ENCODE peak calls at places on chromosome 15, in seven cellular contexts. K is activated CD4-positive, CD25-positive, alpha-beta regulatory T cell; U is fibroblast of mammary gland; F is HTR-8/SVneo; V is T-helper 9 cell; R is ELF-1; H is stomach. B is an unnamed sample.

GRCh38 chr15:101049282-101049681 is 130.1 kb downstream of the LRRK1 start:
- DNase-seq in K (no peak), F (no peak), R (no peak), H (peak; percentile 7), U (no peak), V (no peak), B (no peak)

GRCh38 chr15:98647026-98647773 is 1.1 kb upstream of the IGF1R start:
- DNase-seq in V (peak; percentile 37), R (peak; percentile 77), U (peak; percentile 60), F (peak; percentile 56), K (peak; percentile 49), H (peak; percentile 66), B (peak; percentile 27)

GRCh38 chr15:78638658-78639314 is 2.2 kb downstream of the CHRNB4 start:
- DNase-seq in U (peak; percentile 38), R (peak; percentile 85), H (peak; percentile 46), F (peak; percentile 69), K (no peak), V (peak; percentile 18), B (no peak)

GRCh38 chr15:40787991-40788390 is 18.2 kb downstream of the C15orf62 start:
- DNase-seq in U (no peak), K (no peak), H (no peak), R (no peak), F (no peak), V (no peak), B (no peak)

GRCh38 chr15:74816624-74817369 is 4.2 kb downstream of the LMAN1L start:
- DNase-seq in H (no peak), U (no peak), F (no peak), K (no peak), V (no peak), R (no peak), B (no peak)

GRCh38 chr15:74482661-74483060 is 21.7 kb upstream of the UBL7 start:
- DNase-seq in H (no peak), K (no peak), F (no peak), U (no peak), R (peak; percentile 42), V (no peak), B (no peak)

GRCh38 chr15:71802770-71803169 is 7.6 kb upstream of the NR2E3 start:
- DNase-seq in F (no peak), H (no peak), V (no peak), R (peak; percentile 87), U (no peak), K (no peak), B (no peak)

GRCh38 chr15:92385096-92385495 is 8.6 kb upstream of the ST8SIA2 start:
- DNase-seq in R (peak; percentile 50), U (peak; percentile 59), K (no peak), V (no peak), H (no peak), F (no peak), B (no peak)

GRCh38 chr15:60928987-60929386 is 300.1 kb downstream of the RORA start:
- DNase-seq in F (no peak), V (no peak), R (peak; percentile 44), U (no peak), H (no peak), K (no peak), B (no peak)

GRCh38 chr15:41989573-41990242 is 17.4 kb upstream of the EHD4 start:
- DNase-seq in K (peak; percentile 59), V (peak; percentile 79), R (peak; percentile 90), H (peak; percentile 91), U (peak; percentile 67), F (peak; percentile 83), B (peak; percentile 26)

GRCh38 chr15:65054333-65055200 is 9.4 kb downstream of the SLC51B start:
- DNase-seq in F (peak; percentile 81), V (peak; percentile 26), H (peak; percentile 80), R (peak; percentile 90), U (peak; percentile 64), K (no peak), B (no peak)

GRCh38 chr15:78795043-78795442 is 16.2 kb downstream of the ADAMTS7 start:
- DNase-seq in F (no peak), R (no peak), U (no peak), H (no peak), K (no peak), V (no peak), B (no peak)

GRCh38 chr15:84946772-84947489 is 34.7 kb upstream of the PDE8A start:
- DNase-seq in F (no peak), U (no peak), R (no peak), H (peak; percentile 49), V (no peak), K (no peak), B (no peak)

GRCh38 chr15:66658057-66658456 is 44.0 kb upstream of the SMAD6 start:
- DNase-seq in V (no peak), K (no peak), R (no peak), H (no peak), U (no peak), F (no peak), B (no peak)

GRCh38 chr15:52822475-52822874 is 32.3 kb upstream of the ONECUT1 start:
- DNase-seq in V (no peak), F (no peak), H (no peak), U (no peak), K (no peak), R (no peak), B (no peak)

GRCh38 chr15:62465173-62465572 is 300.1 kb upstream of the C2CD4B start:
- DNase-seq in F (no peak), U (no peak), V (no peak), K (no peak), H (no peak), R (no peak), B (no peak)

GRCh38 chr15:87656373-87656772 is 600.2 kb downstream of the NTRK3 start:
- DNase-seq in U (no peak), V (no peak), R (no peak), H (no peak), K (no peak), F (no peak), B (no peak)

GRCh38 chr15:69338535-69339213 is 40.0 kb downstream of the PAQR5 start:
- DNase-seq in K (no peak), U (peak; percentile 38), V (no peak), F (no peak), H (no peak), R (no peak), B (no peak)

GRCh38 chr15:25093455-25094029 is 138.8 kb downstream of the SNRPN start:
- DNase-seq in U (no peak), F (no peak), R (no peak), K (no peak), H (no peak), V (no peak), B (no peak)

GRCh38 chr15:84953136-84953535 is 28.5 kb upstream of the PDE8A start:
- DNase-seq in H (no peak), V (no peak), U (peak; percentile 29), F (no peak), R (no peak), K (no peak), B (no peak)

GRCh38 chr15:92164327-92165000 is 229.2 kb upstream of the ST8SIA2 start:
- DNase-seq in V (no peak), F (no peak), K (no peak), U (no peak), H (no peak), R (peak; percentile 66), B (no peak)

GRCh38 chr15:89766357-89767311 is 9.5 kb upstream of the MESP2 start:
- DNase-seq in H (peak; percentile 52), K (no peak), V (no peak), U (no peak), R (no peak), F (no peak), B (no peak)

GRCh38 chr15:82129144-82129692 is 83.4 kb upstream of the MEX3B start:
- DNase-seq in V (no peak), R (no peak), U (no peak), K (no peak), F (no peak), H (no peak), B (no peak)

GRCh38 chr15:33125883-33126535 is 68.5 kb downstream of the FMN1 start:
- DNase-seq in H (no peak), R (no peak), K (no peak), U (no peak), F (no peak), V (no peak), B (no peak)

GRCh38 chr15:68275165-68275746 is 2.3 kb upstream of the FEM1B start:
- DNase-seq in V (no peak), K (no peak), F (no peak), U (no peak), H (peak; percentile 63), R (no peak), B (no peak)

GRCh38 chr15:68224108-68224507 is 5.4 kb downstream of the CLN6 start:
- DNase-seq in K (no peak), V (no peak), H (peak; percentile 1), F (no peak), U (no peak), R (no peak), B (no peak)

GRCh38 chr15:52019394-52020252 is 604 bp downstream of the MAPK6 start:
- DNase-seq in F (peak; percentile 61), K (peak; percentile 46), H (peak; percentile 89), R (peak; percentile 79), U (peak; percentile 92), V (peak; percentile 48), B (peak; percentile 58)

GRCh38 chr15:22979069-22979698 is 984 bp downstream of the CYFIP1 start:
- DNase-seq in K (no peak), U (peak; percentile 40), H (peak; percentile 72), F (peak; percentile 33), R (peak; percentile 70), V (peak; percentile 8), B (no peak)

GRCh38 chr15:87633471-87633870 is 623.1 kb downstream of the NTRK3 start:
- DNase-seq in V (no peak), R (no peak), F (no peak), K (no peak), H (no peak), U (no peak), B (no peak)

GRCh38 chr15:98941595-98942255 is 65.9 kb downstream of the PGPEP1L start:
- DNase-seq in H (no peak), V (no peak), R (no peak), K (no peak), U (no peak), F (no peak), B (no peak)

GRCh38 chr15:56254270-56254669 is 10.6 kb upstream of the RFX7 start:
- DNase-seq in V (no peak), U (no peak), H (no peak), K (no peak), R (no peak), F (no peak), B (no peak)

GRCh38 chr15:69391046-69391757 is 22.9 kb upstream of the KIF23 start:
- DNase-seq in F (no peak), V (no peak), U (no peak), H (no peak), R (no peak), K (no peak), B (no peak)

GRCh38 chr15:101239724-101240136 is 12.1 kb downstream of the CHSY1 start:
- DNase-seq in K (no peak), R (no peak), F (no peak), U (no peak), H (no peak), V (no peak), B (no peak)

GRCh38 chr15:51100785-51101489 is 6.2 kb upstream of the TNFAIP8L3 start:
- DNase-seq in H (no peak), V (no peak), F (no peak), K (no peak), R (no peak), U (no peak), B (no peak)

GRCh38 chr15:29612096-29612495 is 210.2 kb downstream of the TJP1 start:
- DNase-seq in U (peak; percentile 67), F (peak; percentile 71), V (no peak), H (no peak), K (no peak), R (peak; percentile 77), B (no peak)

GRCh38 chr15:85582076-85582718 is 201.8 kb downstream of the AKAP13 start:
- DNase-seq in U (peak; percentile 89), R (no peak), V (peak; percentile 15), K (no peak), H (peak; percentile 37), F (no peak), B (no peak)

GRCh38 chr15:100929641-100930042 is 10.5 kb downstream of the LRRK1 start:
- DNase-seq in H (no peak), F (no peak), U (no peak), V (no peak), K (no peak), R (peak; percentile 84), B (no peak)

GRCh38 chr15:89429986-89430385 is 66.4 kb downstream of the RHCG start:
- DNase-seq in F (no peak), U (no peak), H (no peak), K (no peak), V (no peak), R (no peak), B (no peak)

B was measured in activated gamma-delta T cell.